ENCODE peak calls at places on chromosomes 12 and 14, in seven cellular contexts. One of them, this sample, is unnamed.
A peak's percentile ranks its signal among the peaks of the same experiment; 100 is the strongest.

GRCh38 chr12:109047081-109047805 is 5.1 kb upstream of the USP30 start:
- DNase-seq in HCT116: no peak
- DNase-seq in HepG2: no peak
- DNase-seq in esophagus muscularis mucosa: no peak
- DNase-seq in A549: no peak
- DNase-seq in esophagus squamous epithelium: no peak
- DNase-seq in adrenal gland: no peak
- DNase-seq in this sample: no peak

GRCh38 chr12:97075583-97076268 is 168.7 kb downstream of the NEDD1 start:
- DNase-seq in HCT116: no peak
- DNase-seq in HepG2: no peak
- DNase-seq in esophagus muscularis mucosa: no peak
- DNase-seq in A549: no peak
- DNase-seq in esophagus squamous epithelium: no peak
- DNase-seq in adrenal gland: no peak
- DNase-seq in this sample: no peak

GRCh38 chr14:94677239-94677612 is 65.0 kb downstream of the SERPINA3 start:
- DNase-seq in HCT116: no peak
- DNase-seq in HepG2: no peak
- DNase-seq in esophagus muscularis mucosa: no peak
- DNase-seq in A549: no peak
- DNase-seq in esophagus squamous epithelium: no peak
- DNase-seq in adrenal gland: no peak
- DNase-seq in this sample: no peak

GRCh38 chr12:45263587-45263986 is 47.7 kb downstream of the ANO6 start:
- DNase-seq in HCT116: no peak
- DNase-seq in HepG2: no peak
- DNase-seq in esophagus muscularis mucosa: no peak
- DNase-seq in A549: no peak
- DNase-seq in esophagus squamous epithelium: no peak
- DNase-seq in adrenal gland: no peak
- DNase-seq in this sample: no peak

GRCh38 chr12:45281994-45282393 is 66.1 kb downstream of the ANO6 start:
- DNase-seq in HCT116: no peak
- DNase-seq in HepG2: no peak
- DNase-seq in esophagus muscularis mucosa: no peak
- DNase-seq in A549: no peak
- DNase-seq in esophagus squamous epithelium: no peak
- DNase-seq in adrenal gland: no peak
- DNase-seq in this sample: no peak

GRCh38 chr12:112798019-112798760 is 6.6 kb downstream of the RPH3A start:
- DNase-seq in HCT116: no peak
- DNase-seq in HepG2: no peak
- DNase-seq in esophagus muscularis mucosa: no peak
- DNase-seq in A549: no peak
- DNase-seq in esophagus squamous epithelium: no peak
- DNase-seq in adrenal gland: no peak
- DNase-seq in this sample: no peak

GRCh38 chr12:124309744-124310143 is 14.9 kb downstream of the RFLNA start:
- DNase-seq in HCT116: no peak
- DNase-seq in HepG2: no peak
- DNase-seq in esophagus muscularis mucosa: no peak
- DNase-seq in A549: no peak
- DNase-seq in esophagus squamous epithelium: no peak
- DNase-seq in adrenal gland: no peak
- DNase-seq in this sample: no peak

GRCh38 chr12:90858261-90858660 is 96.7 kb downstream of the CCER1 start:
- DNase-seq in HCT116: no peak
- DNase-seq in HepG2: peak; percentile 83
- DNase-seq in esophagus muscularis mucosa: no peak
- DNase-seq in A549: no peak
- DNase-seq in esophagus squamous epithelium: no peak
- DNase-seq in adrenal gland: no peak
- DNase-seq in this sample: no peak

GRCh38 chr14:66078031-66078430 is 408.1 kb upstream of the CCDC196 start:
- DNase-seq in HCT116: no peak
- DNase-seq in HepG2: no peak
- DNase-seq in esophagus muscularis mucosa: no peak
- DNase-seq in A549: no peak
- DNase-seq in esophagus squamous epithelium: no peak
- DNase-seq in adrenal gland: no peak
- DNase-seq in this sample: no peak

GRCh38 chr12:75923964-75924666 is 107.5 kb downstream of the PHLDA1 start:
- DNase-seq in HCT116: no peak
- DNase-seq in HepG2: no peak
- DNase-seq in esophagus muscularis mucosa: no peak
- DNase-seq in A549: no peak
- DNase-seq in esophagus squamous epithelium: no peak
- DNase-seq in adrenal gland: no peak
- DNase-seq in this sample: no peak

GRCh38 chr12:113306382-113306781 is 28.5 kb downstream of the SLC8B1 start:
- DNase-seq in HCT116: no peak
- DNase-seq in HepG2: no peak
- DNase-seq in esophagus muscularis mucosa: no peak
- DNase-seq in A549: no peak
- DNase-seq in esophagus squamous epithelium: no peak
- DNase-seq in adrenal gland: no peak
- DNase-seq in this sample: no peak

GRCh38 chr14:69612759-69613145 is 1.4 kb downstream of the SUSD6 start:
- DNase-seq in HCT116: peak; percentile 7
- DNase-seq in HepG2: no peak
- DNase-seq in esophagus muscularis mucosa: no peak
- DNase-seq in A549: no peak
- DNase-seq in esophagus squamous epithelium: no peak
- DNase-seq in adrenal gland: no peak
- DNase-seq in this sample: no peak

GRCh38 chr14:100246809-100247428 is 8.0 kb downstream of the YY1 start:
- DNase-seq in HCT116: peak; percentile 48
- DNase-seq in HepG2: peak; percentile 77
- DNase-seq in esophagus muscularis mucosa: no peak
- DNase-seq in A549: peak; percentile 82
- DNase-seq in esophagus squamous epithelium: no peak
- DNase-seq in adrenal gland: no peak
- DNase-seq in this sample: no peak
- H3K4me1 ChIP-seq in HCT116: peaks cover 30% of the 10 kb centered on the region
- H3K4me1 ChIP-seq in HepG2: peaks cover 83% of the 10 kb centered on the region
- H3K4me1 ChIP-seq in esophagus muscularis mucosa: peaks cover 67% of the 10 kb centered on the region
- H3K4me1 ChIP-seq in A549: peaks cover 46% of the 10 kb centered on the region
- H3K4me1 ChIP-seq in esophagus squamous epithelium: peaks cover 75% of the 10 kb centered on the region
- H3K4me1 ChIP-seq in adrenal gland: peaks cover 27% of the 10 kb centered on the region
- H3K4me1 ChIP-seq in this sample: no peaks in the 10 kb centered on the region

GRCh38 chr12:69738351-69739286 is at the start of gene RAB3IP:
- DNase-seq in HCT116: peak; percentile 73
- DNase-seq in HepG2: peak; percentile 71
- DNase-seq in esophagus muscularis mucosa: peak; percentile 93
- DNase-seq in A549: peak; percentile 87
- DNase-seq in esophagus squamous epithelium: peak; percentile 33
- DNase-seq in adrenal gland: peak; percentile 92
- DNase-seq in this sample: peak; percentile 96
- TF ChIP-seq POLR2A in HCT116: no peak
- TF ChIP-seq POLR2A in HepG2: peak; percentile 77
- TF ChIP-seq POLR2A in esophagus muscularis mucosa: no peak
- TF ChIP-seq POLR2A in A549: peak; percentile 74
- TF ChIP-seq POLR2A in esophagus squamous epithelium: no peak
- TF ChIP-seq POLR2A in adrenal gland: peak; percentile 74
- TF ChIP-seq POLR2A in this sample: peak; percentile 62

GRCh38 chr12:46364300-46364696 is 8.3 kb downstream of the SLC38A2 start:
- DNase-seq in HCT116: no peak
- DNase-seq in HepG2: no peak
- DNase-seq in esophagus muscularis mucosa: no peak
- DNase-seq in A549: no peak
- DNase-seq in esophagus squamous epithelium: no peak
- DNase-seq in adrenal gland: no peak
- DNase-seq in this sample: no peak
- H3K4me3 ChIP-seq in HCT116: no peak overlapping the region
- H3K4me3 ChIP-seq in HepG2: peak overlapping the region; percentile 6
- H3K4me3 ChIP-seq in esophagus muscularis mucosa: no peak overlapping the region
- H3K4me3 ChIP-seq in A549: peak overlapping the region; percentile 3
- H3K4me3 ChIP-seq in esophagus squamous epithelium: peak overlapping the region; percentile 86
- H3K4me3 ChIP-seq in adrenal gland: no peak overlapping the region
- H3K4me3 ChIP-seq in this sample: no peak overlapping the region

GRCh38 chr12:79935021-79935623 is at the start of gene PPP1R12A:
- DNase-seq in HCT116: peak; percentile 91
- DNase-seq in HepG2: peak; percentile 93
- DNase-seq in esophagus muscularis mucosa: peak; percentile 98
- DNase-seq in A549: peak; percentile 81
- DNase-seq in esophagus squamous epithelium: peak; percentile 88
- DNase-seq in adrenal gland: peak; percentile 98
- DNase-seq in this sample: peak; percentile 98

GRCh38 chr12:79935624-79936040 is 735 bp upstream of the PPP1R12A start:
- DNase-seq in HCT116: no peak
- DNase-seq in HepG2: peak; percentile 8
- DNase-seq in esophagus muscularis mucosa: no peak
- DNase-seq in A549: no peak
- DNase-seq in esophagus squamous epithelium: no peak
- DNase-seq in adrenal gland: no peak
- DNase-seq in this sample: no peak

GRCh38 chr12:79933043-79933442 is 1.9 kb downstream of the PPP1R12A start:
- DNase-seq in HCT116: no peak
- DNase-seq in HepG2: no peak
- DNase-seq in esophagus muscularis mucosa: no peak
- DNase-seq in A549: no peak
- DNase-seq in esophagus squamous epithelium: no peak
- DNase-seq in adrenal gland: no peak
- DNase-seq in this sample: no peak

GRCh38 chr12:79933580-79934264 is 1.2 kb downstream of the PPP1R12A start:
- DNase-seq in HCT116: no peak
- DNase-seq in HepG2: no peak
- DNase-seq in esophagus muscularis mucosa: no peak
- DNase-seq in A549: no peak
- DNase-seq in esophagus squamous epithelium: no peak
- DNase-seq in adrenal gland: peak; percentile 17
- DNase-seq in this sample: peak; percentile 41

DNA sequence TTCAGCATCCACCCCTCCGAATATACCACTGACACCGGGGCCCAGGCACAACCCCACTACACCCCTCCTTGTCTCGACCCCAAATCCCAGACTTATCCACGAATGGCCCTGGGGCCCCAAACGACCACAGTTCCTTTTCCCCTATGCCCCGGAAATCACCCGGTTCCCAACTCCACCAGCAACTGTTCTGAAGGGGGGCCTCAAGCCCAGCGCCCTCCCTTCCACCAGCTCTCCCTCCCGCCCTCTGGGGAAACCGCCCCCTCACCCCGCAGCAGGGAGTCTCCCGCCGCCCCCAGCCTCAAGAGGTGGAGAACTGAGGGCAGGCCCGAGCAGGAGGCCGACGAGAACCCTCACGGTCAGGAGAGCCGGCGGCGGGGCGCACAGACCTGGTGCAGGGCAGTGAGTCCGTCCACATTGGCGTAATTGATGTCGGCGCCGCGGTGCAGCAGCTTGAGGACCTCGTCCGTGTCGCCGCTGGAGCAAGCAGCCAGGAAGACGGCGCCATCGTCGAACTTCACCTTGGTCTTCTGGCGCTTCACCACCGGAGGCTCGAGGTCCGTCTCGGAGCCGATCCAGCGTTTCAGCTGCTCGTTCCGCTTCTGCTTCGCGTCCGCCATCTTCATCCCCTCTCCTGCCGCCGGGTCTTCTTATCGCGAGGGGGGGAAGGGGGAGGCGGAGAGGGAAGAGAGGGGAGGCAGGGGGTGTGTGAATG is 432 bp downstream of the PPP1R12A start:
- DNase-seq in HCT116: no peak
- DNase-seq in HepG2: peak; percentile 17
- DNase-seq in esophagus muscularis mucosa: peak; percentile 93
- DNase-seq in A549: peak; percentile 19
- DNase-seq in esophagus squamous epithelium: no peak
- DNase-seq in adrenal gland: peak; percentile 58
- DNase-seq in this sample: no peak
- H3K4me1 ChIP-seq in HCT116: peaks cover 15% of the 10 kb centered on the region
- H3K4me1 ChIP-seq in HepG2: peaks cover 28% of the 10 kb centered on the region
- H3K4me1 ChIP-seq in esophagus muscularis mucosa: peaks cover 16% of the 10 kb centered on the region
- H3K4me1 ChIP-seq in A549: peaks cover 28% of the 10 kb centered on the region
- H3K4me1 ChIP-seq in esophagus squamous epithelium: peaks cover 10% of the 10 kb centered on the region
- H3K4me1 ChIP-seq in adrenal gland: peaks cover 20% of the 10 kb centered on the region
- H3K4me1 ChIP-seq in this sample: peaks cover 20% of the 10 kb centered on the region

GRCh38 chr12:106138646-106139421 is at the start of gene NUAK1:
- DNase-seq in HCT116: no peak
- DNase-seq in HepG2: no peak
- DNase-seq in esophagus muscularis mucosa: no peak
- DNase-seq in A549: peak; percentile 66
- DNase-seq in esophagus squamous epithelium: no peak
- DNase-seq in adrenal gland: peak; percentile 62
- DNase-seq in this sample: no peak
- TF ChIP-seq POLR2A in HCT116: no peak
- TF ChIP-seq POLR2A in HepG2: no peak
- TF ChIP-seq POLR2A in esophagus muscularis mucosa: no peak
- TF ChIP-seq POLR2A in A549: peak; percentile 53
- TF ChIP-seq POLR2A in esophagus squamous epithelium: no peak
- TF ChIP-seq POLR2A in adrenal gland: no peak
- TF ChIP-seq POLR2A in this sample: no peak

DNA sequence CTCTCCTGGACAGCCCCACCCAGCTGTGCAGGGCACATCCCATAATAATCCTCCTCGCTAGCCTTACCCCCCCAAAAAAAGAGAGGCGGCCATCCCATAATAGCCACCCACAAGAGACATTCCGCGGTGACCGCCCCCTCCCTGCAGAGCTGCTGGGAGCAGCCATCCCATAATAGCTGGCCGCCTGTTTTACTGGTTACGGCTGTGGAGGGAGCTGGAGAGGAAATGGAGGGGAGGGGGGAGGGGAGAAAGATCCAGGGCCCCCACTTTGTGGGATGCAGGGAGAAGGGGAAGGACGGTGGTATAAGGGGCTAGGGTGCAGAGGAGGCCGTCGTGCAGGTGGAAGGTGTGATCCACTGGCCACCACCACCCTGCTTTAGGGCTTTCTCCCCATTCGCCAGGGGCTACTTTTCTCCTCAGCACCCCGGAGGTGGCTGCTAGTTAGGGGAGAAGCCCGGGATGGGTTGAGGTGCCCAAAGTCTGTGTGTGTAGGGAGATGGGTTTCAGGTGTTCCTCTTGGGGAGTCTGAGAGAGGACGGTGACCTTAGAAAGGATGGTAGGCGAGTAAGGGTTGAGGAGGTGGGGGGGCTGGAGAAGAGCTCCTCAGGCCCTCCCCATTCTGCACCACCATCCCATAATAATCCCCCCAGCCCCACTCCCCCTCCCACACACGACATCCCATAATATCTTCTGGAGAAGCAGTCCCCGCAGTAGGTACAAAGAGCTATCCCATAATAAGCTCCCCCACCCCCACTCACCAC is 6.0 kb upstream of the CHD4 start:
- DNase-seq in HCT116: peak; percentile 45
- DNase-seq in HepG2: peak; percentile 62
- DNase-seq in esophagus muscularis mucosa: no peak
- DNase-seq in A549: no peak
- DNase-seq in esophagus squamous epithelium: no peak
- DNase-seq in adrenal gland: peak; percentile 62
- DNase-seq in this sample: peak; percentile 85
- H3K4me3 ChIP-seq in HCT116: peak overlapping the region; percentile 22
- H3K4me3 ChIP-seq in HepG2: peak overlapping the region; percentile 34
- H3K4me3 ChIP-seq in esophagus muscularis mucosa: peak overlapping the region; percentile 16
- H3K4me3 ChIP-seq in A549: no peak overlapping the region
- H3K4me3 ChIP-seq in esophagus squamous epithelium: peak overlapping the region; percentile 57
- H3K4me3 ChIP-seq in adrenal gland: no peak overlapping the region
- H3K4me3 ChIP-seq in this sample: peak overlapping the region; percentile 10

This sample was measured in Peyer's patch.